ENCODE peak calls at places on chromosomes 13 and 19, in five cellular contexts. C is CD8-positive, alpha-beta T cell; V is lower lobe of right lung; B is body of pancreas; I is A549. E is an unnamed sample.

GRCh38 chr13:86403213-86403612 is 604.0 kb upstream of the SLITRK6 start:
- DNase-seq in C (no peak), V (no peak), B (no peak), I (no peak), E (no peak)

GRCh38 chr19:13022111-13022858 is 27.0 kb downstream of the NFIX start:
- DNase-seq in C (no peak), V (peak; percentile 49), B (no peak), I (no peak), E (peak; percentile 65)

GRCh38 chr13:33677215-33677614 is 140.7 kb upstream of the RFC3 start:
- DNase-seq in C (no peak), V (no peak), B (no peak), I (no peak), E (no peak)

GRCh38 chr13:31725841-31726240 is 13.5 kb upstream of the RXFP2 start:
- DNase-seq in C (no peak), V (no peak), B (no peak), I (no peak), E (no peak)

GRCh38 chr19:5335593-5335992 is 5.0 kb downstream of the PTPRS start:
- DNase-seq in C (no peak), V (no peak), B (no peak), I (no peak), E (no peak)

GRCh38 chr19:33260628-33261418 is 35.2 kb upstream of the SLC7A10 start:
- DNase-seq in C (no peak), V (peak; percentile 76), B (no peak), I (no peak), E (no peak)

GRCh38 chr19:1649706-1650626 is 2.4 kb downstream of the TCF3 start:
- DNase-seq in C (no peak), V (no peak), B (no peak), I (no peak), E (no peak)

GRCh38 chr13:73293902-73294523 is 235.2 kb downstream of the KLF5 start:
- DNase-seq in C (no peak), V (no peak), B (no peak), I (no peak), E (no peak)

GRCh38 chr13:51760592-51760991 is 43.4 kb downstream of the DHRS12 start:
- DNase-seq in C (no peak), V (no peak), B (no peak), I (no peak), E (peak; percentile 89)

GRCh38 chr19:17054746-17055145 is 20.5 kb downstream of the HAUS8 start:
- DNase-seq in C (no peak), V (no peak), B (no peak), I (no peak), E (no peak)

GRCh38 chr19:3283886-3284657 is 59.6 kb downstream of the CELF5 start:
- DNase-seq in C (no peak), V (no peak), B (no peak), I (no peak), E (no peak)

GRCh38 chr19:16336571-16336970 is 11.9 kb downstream of the KLF2 start:
- DNase-seq in C (no peak), V (no peak), B (no peak), I (no peak), E (no peak)

GRCh38 chr13:111531505-111531904 is 211.1 kb downstream of the TEX29 start:
- DNase-seq in C (no peak), V (no peak), B (peak; percentile 49), I (peak; percentile 6), E (peak; percentile 3)

GRCh38 chr13:99506632-99507031 is 5.4 kb downstream of the TM9SF2 start:
- DNase-seq in C (no peak), V (no peak), B (no peak), I (no peak), E (no peak)

GRCh38 chr13:113860579-113861432 is 3.1 kb downstream of the GAS6 start:
- DNase-seq in C (no peak), V (peak; percentile 66), B (peak; percentile 56), I (no peak), E (no peak)

GRCh38 chr19:11446652-11447301 is 11.3 kb downstream of the PRKCSH start:
- DNase-seq in C (peak; percentile 34), V (no peak), B (peak; percentile 40), I (peak; percentile 40), E (peak; percentile 21)

GRCh38 chr19:7806876-7807275 is 23.1 kb upstream of the EVI5L start:
- DNase-seq in C (no peak), V (no peak), B (no peak), I (no peak), E (no peak)

GRCh38 chr19:1854542-1855039 is 6.3 kb upstream of the REXO1 start:
- DNase-seq in C (no peak), V (peak; percentile 72), B (no peak), I (no peak), E (no peak)

GRCh38 chr13:31866099-31866498 is 126.8 kb downstream of the RXFP2 start:
- DNase-seq in C (no peak), V (no peak), B (no peak), I (no peak), E (no peak)

GRCh38 chr13:49791753-49792549 is 531 bp downstream of the KPNA3 start:
- DNase-seq in C (peak; percentile 51), V (peak; percentile 71), B (peak; percentile 40), I (peak; percentile 29), E (peak; percentile 28)

GRCh38 chr19:45112111-45112827 is 19.3 kb downstream of the PPP1R37 start:
- DNase-seq in C (no peak), V (no peak), B (no peak), I (no peak), E (no peak)
- TF ChIP-seq CTCF in C (no peak), V (no peak), B (no peak), I (peak; percentile 16), E (no peak)

DNA sequence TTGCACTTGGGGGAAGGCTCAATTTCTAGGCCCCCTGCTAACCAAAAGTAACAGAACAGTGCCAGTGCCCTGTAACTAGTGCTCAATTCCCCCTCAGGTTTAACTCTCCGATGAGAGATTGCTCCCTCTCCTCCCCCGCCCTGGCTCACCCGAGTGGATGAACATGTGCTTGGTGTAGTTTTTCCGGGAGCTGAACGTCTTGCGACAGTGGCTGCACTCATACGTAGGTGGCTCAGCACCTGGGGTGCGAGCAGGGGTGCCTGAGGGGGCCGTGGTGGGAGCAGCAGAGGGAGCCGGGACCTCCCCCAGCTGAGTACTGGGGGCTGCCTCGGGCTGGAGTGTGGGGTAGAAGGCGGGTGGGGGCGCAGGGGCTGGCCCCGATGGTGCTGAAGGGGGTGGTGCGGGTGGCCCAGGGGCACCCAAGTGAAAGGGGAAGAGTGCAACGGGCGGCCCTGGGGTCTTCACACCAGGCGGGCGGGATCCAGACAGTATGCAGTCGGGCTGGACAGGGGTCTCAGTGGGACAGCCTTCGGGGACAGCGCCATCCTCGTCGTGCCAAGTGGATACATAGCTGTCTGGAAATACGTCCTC is 3.3 kb downstream of the ZBTB45 start:
- DNase-seq in C (no peak), V (no peak), B (no peak), I (no peak), E (no peak)
- H3K4me3 ChIP-seq in C (no peak overlapping the region), V (no peak overlapping the region), B (no peak overlapping the region), I (no peak overlapping the region), E (no peak overlapping the region)

GRCh38 chr13:106041445-106041844 is 494.0 kb downstream of the EFNB2 start:
- DNase-seq in C (no peak), V (no peak), B (no peak), I (no peak), E (no peak)

GRCh38 chr13:106034201-106034600 is 501.3 kb downstream of the EFNB2 start:
- DNase-seq in C (no peak), V (no peak), B (no peak), I (no peak), E (peak; percentile 72)

GRCh38 chr13:106033634-106034033 is 501.8 kb downstream of the EFNB2 start:
- DNase-seq in C (no peak), V (no peak), B (no peak), I (peak; percentile 27), E (peak; percentile 85)

GRCh38 chr13:106038752-106039151 is 496.7 kb downstream of the EFNB2 start:
- DNase-seq in C (no peak), V (no peak), B (no peak), I (peak; percentile 5), E (peak; percentile 95)

GRCh38 chr13:106036870-106037269 is 498.6 kb downstream of the EFNB2 start:
- DNase-seq in C (no peak), V (no peak), B (no peak), I (peak; percentile 12), E (no peak)
- TF ChIP-seq CTCF in C (no peak), V (no peak), B (no peak), I (no peak), E (no peak)

GRCh38 chr19:19485998-19486290 is 29.4 kb downstream of the TSSK6 start:
- DNase-seq in C (no peak), V (no peak), B (no peak), I (no peak), E (no peak)
- H3K4me3 ChIP-seq in C (no peak overlapping the region), V (no peak overlapping the region), B (no peak overlapping the region), I (no peak overlapping the region), E (no peak overlapping the region)

GRCh38 chr13:67267136-67267535 is 37.0 kb upstream of the PCDH9 start:
- DNase-seq in C (no peak), V (no peak), B (no peak), I (no peak), E (peak; percentile 25)
- TF ChIP-seq CTCF in C (no peak), V (no peak), B (no peak), I (no peak), E (no peak)